ENCODE peak calls at places on chromosomes 7 and 10, in four cellular contexts. One of them, this sample, is unnamed.
A peak's percentile ranks its signal among the peaks of the same experiment; 100 is the strongest.

GRCh38 chr10:29386347-29386999 is 97.6 kb downstream of the LYZL1 start:
- DNase-seq in Peyer's patch: no peak
- DNase-seq in heart left ventricle: no peak
- DNase-seq in Karpas-422: peak; percentile 61
- DNase-seq in this sample: no peak

GRCh38 chr7:104960741-104961479 is 53.1 kb upstream of the KMT2E start:
- DNase-seq in Karpas-422: no peak
- DNase-seq in heart left ventricle: no peak
- DNase-seq in Peyer's patch: no peak
- DNase-seq in this sample: no peak

GRCh38 chr7:143407296-143408246 is 1.1 kb downstream of the EPHA1 start:
- DNase-seq in Peyer's patch: no peak
- DNase-seq in heart left ventricle: no peak
- DNase-seq in Karpas-422: no peak
- DNase-seq in this sample: no peak

GRCh38 chr10:17354781-17355180 is 99.6 kb downstream of the ST8SIA6 start:
- DNase-seq in Karpas-422: no peak
- DNase-seq in heart left ventricle: no peak
- DNase-seq in Peyer's patch: no peak
- DNase-seq in this sample: no peak

GRCh38 chr7:112882506-112882905 is 92.3 kb upstream of the TMEM168 start:
- DNase-seq in heart left ventricle: no peak
- DNase-seq in Peyer's patch: no peak
- DNase-seq in Karpas-422: no peak
- DNase-seq in this sample: no peak

GRCh38 chr10:51718804-51719291 is 19.5 kb upstream of the CSTF2T start:
- DNase-seq in Karpas-422: no peak
- DNase-seq in heart left ventricle: no peak
- DNase-seq in Peyer's patch: no peak
- DNase-seq in this sample: no peak

GRCh38 chr10:27297848-27298524 is 57.4 kb upstream of the ACBD5 start:
- DNase-seq in heart left ventricle: no peak
- DNase-seq in Karpas-422: no peak
- DNase-seq in Peyer's patch: no peak
- DNase-seq in this sample: no peak

GRCh38 chr10:108817572-108817971 is 1105.7 kb downstream of the XPNPEP1 start:
- DNase-seq in Karpas-422: no peak
- DNase-seq in heart left ventricle: no peak
- DNase-seq in Peyer's patch: no peak
- DNase-seq in this sample: no peak

GRCh38 chr7:152615052-152615741 is 60.7 kb downstream of the XRCC2 start:
- DNase-seq in heart left ventricle: no peak
- DNase-seq in Karpas-422: no peak
- DNase-seq in Peyer's patch: no peak
- DNase-seq in this sample: peak; percentile 29

GRCh38 chr7:32167256-32167655 is 97.0 kb upstream of the PDE1C start:
- DNase-seq in Peyer's patch: no peak
- DNase-seq in heart left ventricle: no peak
- DNase-seq in Karpas-422: no peak
- DNase-seq in this sample: no peak

GRCh38 chr10:119406137-119406536 is 136.4 kb downstream of the RGS10 start:
- DNase-seq in heart left ventricle: no peak
- DNase-seq in Peyer's patch: no peak
- DNase-seq in Karpas-422: no peak
- DNase-seq in this sample: no peak
- H3K27ac ChIP-seq in heart left ventricle: peak overlapping the region; percentile 75
- H3K27ac ChIP-seq in Peyer's patch: peak overlapping the region; percentile 25
- H3K27ac ChIP-seq in Karpas-422: no peak overlapping the region
- H3K27ac ChIP-seq in this sample: no peak overlapping the region

DNA sequence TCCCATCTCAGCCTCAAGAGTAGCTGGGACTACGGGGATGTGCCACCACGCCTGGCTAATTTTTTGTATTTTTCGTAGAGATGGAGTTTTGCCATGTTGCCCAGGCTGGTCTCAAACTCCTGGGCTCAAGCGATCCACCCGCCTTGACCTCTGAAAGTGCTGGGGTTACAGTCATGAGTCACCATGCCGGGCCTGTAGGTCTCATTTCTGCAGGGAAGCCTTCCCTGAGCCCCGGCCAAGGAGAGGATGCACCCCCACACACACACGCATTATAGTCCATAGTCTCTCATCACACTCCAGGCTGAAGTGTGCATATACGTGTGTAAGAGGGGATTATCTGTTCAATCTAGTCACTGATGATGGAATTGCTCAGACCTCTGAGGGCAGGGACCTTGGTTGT is 29.3 kb downstream of the KCNMA1 start:
- DNase-seq in Karpas-422: no peak
- DNase-seq in heart left ventricle: no peak
- DNase-seq in Peyer's patch: no peak
- DNase-seq in this sample: no peak
- H3K4me1 ChIP-seq in Karpas-422: peaks cover 63% of the 10 kb centered on the region
- H3K4me1 ChIP-seq in heart left ventricle: no peaks in the 10 kb centered on the region
- H3K4me1 ChIP-seq in Peyer's patch: no peaks in the 10 kb centered on the region
- H3K4me1 ChIP-seq in this sample: peaks cover 6% of the 10 kb centered on the region

DNA sequence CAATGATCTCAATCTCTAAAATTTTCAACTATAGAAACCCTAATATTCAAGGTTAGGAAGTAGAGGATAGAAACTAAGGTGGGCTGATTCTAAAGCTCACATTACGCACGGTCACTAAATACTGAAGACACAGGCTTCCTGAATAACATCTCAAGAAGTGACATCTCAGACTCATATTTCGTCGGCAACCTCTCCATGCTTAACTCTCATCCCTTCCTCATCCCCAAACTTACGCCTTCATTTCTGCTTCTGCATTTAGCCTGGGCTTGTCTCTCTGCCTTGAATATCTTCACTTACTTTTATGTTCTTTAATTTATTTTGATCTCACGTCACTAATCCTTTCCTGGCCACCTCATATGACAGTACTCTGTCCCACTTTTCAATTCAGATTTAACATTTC is 9.2 kb downstream of the PGAM1 start:
- DNase-seq in Karpas-422: no peak
- DNase-seq in Peyer's patch: no peak
- DNase-seq in heart left ventricle: no peak
- DNase-seq in this sample: no peak
- H3K36me3 ChIP-seq in Karpas-422: peaks cover 3% of the 10 kb centered on the region
- H3K36me3 ChIP-seq in Peyer's patch: no peaks in the 10 kb centered on the region
- H3K36me3 ChIP-seq in heart left ventricle: peaks cover 27% of the 10 kb centered on the region
- H3K36me3 ChIP-seq in this sample: peaks cover 57% of the 10 kb centered on the region

GRCh38 chr10:5958680-5959079 is 18.7 kb downstream of the IL15RA start:
- DNase-seq in Karpas-422: no peak
- DNase-seq in Peyer's patch: no peak
- DNase-seq in heart left ventricle: no peak
- DNase-seq in this sample: no peak
- H3K27ac ChIP-seq in Karpas-422: no peak overlapping the region
- H3K27ac ChIP-seq in Peyer's patch: no peak overlapping the region
- H3K27ac ChIP-seq in heart left ventricle: no peak overlapping the region
- H3K27ac ChIP-seq in this sample: no peak overlapping the region

GRCh38 chr7:2106506-2106905 is 126.2 kb downstream of the MAD1L1 start:
- DNase-seq in Peyer's patch: no peak
- DNase-seq in heart left ventricle: no peak
- DNase-seq in Karpas-422: no peak
- DNase-seq in this sample: no peak
- H3K4me1 ChIP-seq in Peyer's patch: no peaks in the 10 kb centered on the region
- H3K4me1 ChIP-seq in heart left ventricle: peaks cover 35% of the 10 kb centered on the region
- H3K4me1 ChIP-seq in Karpas-422: peaks cover 37% of the 10 kb centered on the region
- H3K4me1 ChIP-seq in this sample: peaks cover 26% of the 10 kb centered on the region

DNA sequence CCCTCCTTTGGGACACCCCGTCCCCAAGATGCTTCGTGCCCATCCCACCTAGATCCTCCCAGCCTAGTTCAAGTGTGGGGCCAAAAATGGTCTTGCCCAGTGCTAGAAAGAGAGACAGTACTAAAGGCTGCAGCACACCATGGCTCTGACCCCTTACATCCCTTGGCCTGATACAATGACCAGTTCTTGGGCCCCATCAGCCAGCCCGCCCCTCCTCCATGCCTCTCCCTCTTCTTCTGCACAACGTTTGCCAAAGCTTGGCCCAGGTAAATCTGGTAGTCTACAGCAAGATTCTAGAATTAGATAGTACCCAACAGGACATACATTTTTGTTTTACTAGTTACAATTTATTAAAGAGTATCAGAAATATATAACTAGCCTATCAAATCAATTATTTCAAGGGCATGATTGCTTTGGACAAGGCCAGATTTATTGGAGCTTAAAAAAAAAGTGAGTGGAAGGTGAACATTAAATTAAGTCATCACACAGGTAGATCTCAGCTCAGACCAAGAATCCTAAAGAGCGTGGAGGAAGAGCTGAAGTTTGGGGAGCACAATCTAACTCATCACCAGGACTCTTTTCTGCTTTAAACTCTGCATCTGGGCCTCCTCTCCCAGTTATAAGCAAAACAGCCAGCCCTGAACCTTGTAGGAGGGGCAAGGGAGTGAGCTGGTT is 69.8 kb downstream of the ZMIZ1 start:
- DNase-seq in heart left ventricle: no peak
- DNase-seq in Peyer's patch: no peak
- DNase-seq in Karpas-422: no peak
- DNase-seq in this sample: no peak
- H3K36me3 ChIP-seq in heart left ventricle: peaks cover 4% of the 10 kb centered on the region
- H3K36me3 ChIP-seq in Peyer's patch: no peaks in the 10 kb centered on the region
- H3K36me3 ChIP-seq in Karpas-422: no peaks in the 10 kb centered on the region
- H3K36me3 ChIP-seq in this sample: peaks cover 10% of the 10 kb centered on the region

GRCh38 chr7:121966538-121967332 is 93.8 kb downstream of the PTPRZ1 start:
- DNase-seq in Karpas-422: no peak
- DNase-seq in heart left ventricle: no peak
- DNase-seq in Peyer's patch: no peak
- DNase-seq in this sample: no peak
- H3K27ac ChIP-seq in Karpas-422: no peak overlapping the region
- H3K27ac ChIP-seq in heart left ventricle: no peak overlapping the region
- H3K27ac ChIP-seq in Peyer's patch: no peak overlapping the region
- H3K27ac ChIP-seq in this sample: no peak overlapping the region

GRCh38 chr10:11224792-11225448 is 207.2 kb downstream of the CELF2 start:
- DNase-seq in Peyer's patch: no peak
- DNase-seq in Karpas-422: no peak
- DNase-seq in heart left ventricle: peak; percentile 50
- DNase-seq in this sample: no peak
- H3K4me1 ChIP-seq in Peyer's patch: peaks cover 23% of the 10 kb centered on the region
- H3K4me1 ChIP-seq in Karpas-422: peaks cover 4% of the 10 kb centered on the region
- H3K4me1 ChIP-seq in heart left ventricle: peaks cover 49% of the 10 kb centered on the region
- H3K4me1 ChIP-seq in this sample: no peaks in the 10 kb centered on the region

GRCh38 chr10:48802611-48803046 is 118.0 kb downstream of the WDFY4 start:
- DNase-seq in Karpas-422: no peak
- DNase-seq in heart left ventricle: no peak
- DNase-seq in Peyer's patch: no peak
- DNase-seq in this sample: no peak
- H3K36me3 ChIP-seq in Karpas-422: peaks cover 70% of the 10 kb centered on the region
- H3K36me3 ChIP-seq in heart left ventricle: no peaks in the 10 kb centered on the region
- H3K36me3 ChIP-seq in Peyer's patch: no peaks in the 10 kb centered on the region
- H3K36me3 ChIP-seq in this sample: no peaks in the 10 kb centered on the region

GRCh38 chr10:86758231-86759072 is 2.0 kb downstream of the BMPR1A start:
- DNase-seq in heart left ventricle: no peak
- DNase-seq in Karpas-422: no peak
- DNase-seq in Peyer's patch: no peak
- DNase-seq in this sample: no peak

GRCh38 chr10:86755454-86755739 is 1.0 kb upstream of the BMPR1A start:
- DNase-seq in Peyer's patch: no peak
- DNase-seq in Karpas-422: no peak
- DNase-seq in heart left ventricle: no peak
- DNase-seq in this sample: no peak

GRCh38 chr10:86756511-86757109 is at the start of gene BMPR1A:
- DNase-seq in Peyer's patch: no peak
- DNase-seq in Karpas-422: no peak
- DNase-seq in heart left ventricle: peak; percentile 92
- DNase-seq in this sample: no peak

GRCh38 chr10:86755740-86756510 is 494 bp upstream of the BMPR1A start:
- DNase-seq in Karpas-422: peak; percentile 88
- DNase-seq in Peyer's patch: peak; percentile 94
- DNase-seq in heart left ventricle: peak; percentile 86
- DNase-seq in this sample: peak; percentile 96

GRCh38 chr10:86757110-86757790 is 831 bp downstream of the BMPR1A start:
- DNase-seq in heart left ventricle: peak; percentile 39
- DNase-seq in Peyer's patch: peak; percentile 53
- DNase-seq in Karpas-422: no peak
- DNase-seq in this sample: peak; percentile 81
- H3K27ac ChIP-seq in heart left ventricle: peak overlapping the region; percentile 100
- H3K27ac ChIP-seq in Peyer's patch: peak overlapping the region; percentile 82
- H3K27ac ChIP-seq in Karpas-422: no peak overlapping the region
- H3K27ac ChIP-seq in this sample: peak overlapping the region; percentile 86

This sample was measured in kidney.